ENCODE peak calls at places on chromosome 11, in five cellular contexts. B, K, Q, P and R are unnamed samples.

GRCh38 chr11:101401245-101401644 is 182.6 kb downstream of the TRPC6 start:
- DNase-seq in B (no peak), K (no peak), Q (no peak), P (no peak), R (no peak)

GRCh38 chr11:65899356-65900124 is 648 bp downstream of the FOSL1 start:
- DNase-seq in B (no peak), K (peak; percentile 83), Q (peak; percentile 58), P (peak; percentile 71), R (no peak)

GRCh38 chr11:82981852-82982251 is 80.3 kb downstream of the DDIAS start:
- DNase-seq in B (no peak), K (no peak), Q (no peak), P (no peak), R (no peak)

GRCh38 chr11:1815751-1816150 is 19.0 kb upstream of the SYT8 start:
- DNase-seq in B (no peak), K (no peak), Q (no peak), P (no peak), R (no peak)

GRCh38 chr11:74397531-74398243 is 546 bp downstream of the PGM2L1 start:
- DNase-seq in B (no peak), K (peak; percentile 36), Q (peak; percentile 21), P (peak; percentile 69), R (peak; percentile 46)

GRCh38 chr11:77752518-77752917 is 68.0 kb downstream of the RSF1 start:
- DNase-seq in B (no peak), K (no peak), Q (no peak), P (no peak), R (no peak)

GRCh38 chr11:86726118-86726748 is 53.8 kb upstream of the ME3 start:
- DNase-seq in B (no peak), K (no peak), Q (no peak), P (no peak), R (no peak)

GRCh38 chr11:113389288-113389687 is 1.7 kb downstream of the ANKK1 start:
- DNase-seq in B (no peak), K (no peak), Q (no peak), P (no peak), R (no peak)

GRCh38 chr11:60934091-60934789 is 10.0 kb downstream of the TMEM132A start:
- DNase-seq in B (no peak), K (no peak), Q (no peak), P (no peak), R (no peak)

GRCh38 chr11:120682866-120683265 is 171.3 kb downstream of the GRIK4 start:
- DNase-seq in B (no peak), K (no peak), Q (no peak), P (no peak), R (no peak)

GRCh38 chr11:77884186-77884828 is 63.4 kb downstream of the AAMDC start:
- DNase-seq in B (no peak), K (no peak), Q (no peak), P (no peak), R (no peak)

GRCh38 chr11:120400564-120401364 is 64.6 kb downstream of the ARHGEF12 start:
- DNase-seq in B (peak; percentile 51), K (no peak), Q (peak; percentile 93), P (no peak), R (no peak)

GRCh38 chr11:1854132-1854948 is 1.5 kb downstream of the LSP1 start:
- DNase-seq in B (peak; percentile 33), K (no peak), Q (no peak), P (no peak), R (no peak)

GRCh38 chr11:96314326-96315050 is 28.5 kb downstream of the MAML2 start:
- DNase-seq in B (no peak), K (no peak), Q (no peak), P (no peak), R (no peak)

GRCh38 chr11:23897453-23898289 is 599.2 kb upstream of the LUZP2 start:
- DNase-seq in B (no peak), K (no peak), Q (no peak), P (peak; percentile 14), R (no peak)

GRCh38 chr11:34512810-34513673 is 552 bp downstream of the ELF5 start:
- DNase-seq in B (peak; percentile 7), K (peak; percentile 78), Q (peak; percentile 69), P (peak; percentile 78), R (peak; percentile 34)

GRCh38 chr11:3622521-3622920 is 19.3 kb downstream of the ART5 start:
- DNase-seq in B (no peak), K (no peak), Q (no peak), P (no peak), R (no peak)

GRCh38 chr11:40445391-40445790 is 1014.1 kb downstream of the LRRC4C start:
- DNase-seq in B (no peak), K (no peak), Q (peak; percentile 8), P (no peak), R (no peak)

GRCh38 chr11:64928957-64929356 is 4.5 kb downstream of the PPP2R5B start:
- DNase-seq in B (no peak), K (no peak), Q (no peak), P (no peak), R (no peak)

GRCh38 chr11:59842316-59842715 is 3.0 kb downstream of the CBLIF start:
- DNase-seq in B (no peak), K (peak; percentile 52), Q (no peak), P (peak; percentile 4), R (no peak)

GRCh38 chr11:63520606-63521170 is 14.8 kb downstream of the LGALS12 start:
- DNase-seq in B (no peak), K (no peak), Q (no peak), P (no peak), R (no peak)

GRCh38 chr11:69821511-69822040 is 2.4 kb upstream of the FGF3 start:
- DNase-seq in B (no peak), K (no peak), Q (no peak), P (no peak), R (no peak)

GRCh38 chr11:117973446-117973922 is 12.7 kb upstream of the IL10RA start:
- DNase-seq in B (no peak), K (peak; percentile 3), Q (no peak), P (no peak), R (peak; percentile 77)

GRCh38 chr11:77726524-77726923 is 88.9 kb upstream of the CLNS1A start:
- DNase-seq in B (peak; percentile 38), K (no peak), Q (no peak), P (no peak), R (no peak)

GRCh38 chr11:114399490-114399889 is 821 bp downstream of the C11orf71 start:
- DNase-seq in B (peak; percentile 7), K (no peak), Q (peak; percentile 8), P (peak; percentile 12), R (no peak)

DNA sequence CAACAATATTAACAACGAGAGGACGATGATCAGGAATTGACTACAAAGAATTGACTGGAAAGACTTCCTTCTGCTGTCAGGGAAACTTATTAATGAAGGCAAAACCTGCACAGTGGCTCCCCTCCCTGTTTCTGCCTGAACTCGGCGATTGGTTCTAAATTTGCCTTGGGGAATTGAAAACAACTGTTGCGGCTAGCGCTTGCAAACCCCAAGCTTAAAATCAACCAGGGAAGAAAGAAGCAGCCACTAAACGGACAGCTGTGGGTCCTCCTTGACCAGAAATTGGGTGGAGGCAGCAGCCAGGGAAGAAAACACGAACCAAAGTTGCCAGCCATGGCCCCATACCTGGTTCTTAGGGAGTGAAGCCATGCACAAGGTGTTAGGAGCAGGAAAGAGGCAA is 383.5 kb upstream of the CADM1 start:
- DNase-seq in B (no peak), K (no peak), Q (no peak), P (no peak), R (no peak)
- TF ChIP-seq REST in B (no peak), K (no peak), Q (no peak), P (no peak), R (no peak)

GRCh38 chr11:134576286-134576685 is 164.2 kb upstream of the B3GAT1 start:
- DNase-seq in B (no peak), K (no peak), Q (no peak), P (no peak), R (no peak)

GRCh38 chr11:134574425-134574824 is 162.4 kb upstream of the B3GAT1 start:
- DNase-seq in B (no peak), K (no peak), Q (no peak), P (no peak), R (no peak)

GRCh38 chr11:134576721-134577171 is 164.7 kb upstream of the B3GAT1 start:
- DNase-seq in B (no peak), K (no peak), Q (no peak), P (no peak), R (no peak)

GRCh38 chr11:134574947-134575346 is 162.9 kb upstream of the B3GAT1 start:
- DNase-seq in B (no peak), K (no peak), Q (no peak), P (no peak), R (no peak)

GRCh38 chr11:134575504-134576230 is 163.6 kb upstream of the B3GAT1 start:
- DNase-seq in B (no peak), K (no peak), Q (no peak), P (no peak), R (no peak)
- TF ChIP-seq GABPA in B (no peak), K (no peak), Q (no peak), P (no peak), R (no peak)

DNA sequence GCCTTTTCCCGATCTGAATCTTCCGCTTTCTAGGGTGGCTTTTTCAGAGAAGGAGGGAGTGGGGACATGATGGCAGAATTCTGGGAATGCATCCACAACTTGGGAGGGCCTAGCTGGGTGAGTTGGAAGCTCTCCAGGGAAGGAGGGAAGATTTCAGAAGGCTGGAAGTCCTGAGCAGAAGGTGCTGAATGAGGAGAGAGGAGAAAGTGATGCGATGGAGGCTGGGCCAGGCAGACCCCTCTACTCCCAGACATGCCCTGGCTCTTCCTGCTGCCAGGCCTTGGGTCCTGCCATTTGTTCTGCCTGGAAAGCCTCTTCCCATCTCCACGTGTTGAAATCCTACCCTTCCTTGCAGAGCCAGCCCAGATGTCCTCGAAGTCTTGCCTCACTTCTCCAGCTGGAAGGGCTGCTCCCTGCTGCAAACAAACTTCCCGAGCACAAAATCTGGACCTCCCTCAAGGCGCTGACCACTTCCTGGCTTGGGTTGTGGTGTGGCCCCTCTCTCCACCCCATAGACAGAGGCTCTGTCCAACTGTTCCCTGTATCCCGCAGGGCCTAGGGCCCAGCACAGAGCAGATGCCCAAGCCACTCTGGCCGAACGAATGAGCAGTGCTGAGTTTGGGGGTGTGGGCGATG is 16.8 kb downstream of the LRRC32 start:
- DNase-seq in B (no peak), K (no peak), Q (no peak), P (no peak), R (no peak)
- H3K27ac ChIP-seq in B (no peak overlapping the region), K (peak overlapping the region; percentile 17), Q (no peak overlapping the region), P (no peak overlapping the region), R (no peak overlapping the region)

GRCh38 chr11:129694538-129694937 is 121.1 kb upstream of the TMEM45B start:
- DNase-seq in B (no peak), K (peak; percentile 14), Q (no peak), P (no peak), R (peak; percentile 8)
- TF ChIP-seq REST in B (no peak), K (no peak), Q (no peak), P (no peak), R (no peak)

DNA sequence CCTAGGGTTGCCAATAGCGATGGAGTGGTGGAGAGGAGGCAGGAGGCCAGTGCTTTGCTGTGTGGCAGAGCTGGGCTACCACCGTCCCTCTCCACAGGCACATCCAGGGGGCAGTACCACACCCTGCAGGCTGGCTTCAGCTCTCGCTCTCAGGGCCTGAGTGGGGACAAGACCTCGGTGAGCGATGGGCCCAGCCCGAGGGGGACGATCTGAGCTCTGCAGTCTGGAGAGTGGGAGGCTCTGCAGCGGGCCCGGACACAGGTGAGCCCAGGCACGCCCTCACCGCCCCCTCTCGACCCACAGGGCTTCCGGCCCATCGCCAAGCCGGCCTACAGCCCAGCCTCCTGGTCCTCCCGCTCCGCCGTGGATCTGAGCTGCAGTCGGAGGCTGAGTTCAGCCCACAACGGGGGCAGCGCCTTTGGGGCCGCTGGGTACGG is 2.5 kb downstream of the PKP3 start:
- DNase-seq in B (no peak), K (no peak), Q (peak; percentile 60), P (peak; percentile 86), R (peak; percentile 40)
- TF ChIP-seq GABPA in B (no peak), K (no peak), Q (no peak), P (no peak), R (no peak)